ENCODE peak calls at places on chromosome 13, in ten cellular contexts. P is fibroblast of lung, N is colonic mucosa, S is uterus, O is pancreas, A is thoracic aorta, Z is GM23338, L is BE2C, J is IMR-90, F is lower lobe of right lung. B is an unnamed sample. For H3K27me3, the result is how much of the 10 kb centered on the place peaks cover.

GRCh38 chr13:84192125-84192524 is 309.9 kb upstream of the SLITRK1 start:
- DNase-seq in J (peak), O (no peak), Z (no peak), A (no peak), P (peak), F (no peak), N (no peak), S (no peak), L (no peak), B (peak)

GRCh38 chr13:79736356-79736755 is 255.4 kb downstream of the NDFIP2 start:
- DNase-seq in A (no peak), P (no peak), Z (no peak), F (no peak), L (no peak), O (no peak), J (no peak), N (no peak), S (no peak), B (no peak)

GRCh38 chr13:20921572-20921971 is 19.0 kb upstream of the XPO4 start:
- DNase-seq in J (no peak), O (no peak), A (no peak), Z (no peak), P (no peak), L (no peak), F (no peak), S (no peak), N (no peak), B (no peak)

GRCh38 chr13:63700366-63700765 is 2284.7 kb upstream of the PCDH20 start:
- DNase-seq in F (no peak), Z (no peak), A (no peak), N (no peak), J (no peak), L (peak), O (no peak), S (no peak), P (no peak), B (no peak)

GRCh38 chr13:27476943-27477681 is 26.7 kb upstream of the MTIF3 start:
- DNase-seq in L (no peak), A (no peak), F (no peak), S (no peak), Z (no peak), O (no peak), N (no peak), J (peak), P (peak), B (no peak)

GRCh38 chr13:42497798-42498197 is 76.2 kb upstream of the TNFSF11 start:
- DNase-seq in N (no peak), S (no peak), P (peak), F (no peak), J (peak), L (no peak), Z (no peak), A (no peak), O (no peak), B (peak)

GRCh38 chr13:32504876-32505275 is 33.7 kb downstream of the N4BP2L2 start:
- DNase-seq in O (no peak), Z (no peak), J (no peak), F (no peak), L (no peak), S (no peak), N (no peak), P (no peak), A (no peak), B (no peak)

GRCh38 chr13:84903391-84903790 is 895.8 kb downstream of the SLITRK6 start:
- DNase-seq in P (no peak), L (no peak), S (no peak), Z (no peak), N (no peak), F (no peak), A (no peak), O (no peak), J (no peak), B (no peak)

GRCh38 chr13:37198629-37199028 is 93.2 kb upstream of the CSNK1A1L start:
- DNase-seq in S (no peak), A (no peak), Z (peak), L (no peak), P (no peak), J (no peak), F (no peak), N (no peak), O (no peak), B (no peak)

GRCh38 chr13:59277106-59277505 is 886.6 kb downstream of the DIAPH3 start:
- DNase-seq in A (no peak), F (no peak), S (no peak), J (no peak), Z (no peak), L (peak), N (no peak), O (no peak), P (no peak), B (no peak)

DNA sequence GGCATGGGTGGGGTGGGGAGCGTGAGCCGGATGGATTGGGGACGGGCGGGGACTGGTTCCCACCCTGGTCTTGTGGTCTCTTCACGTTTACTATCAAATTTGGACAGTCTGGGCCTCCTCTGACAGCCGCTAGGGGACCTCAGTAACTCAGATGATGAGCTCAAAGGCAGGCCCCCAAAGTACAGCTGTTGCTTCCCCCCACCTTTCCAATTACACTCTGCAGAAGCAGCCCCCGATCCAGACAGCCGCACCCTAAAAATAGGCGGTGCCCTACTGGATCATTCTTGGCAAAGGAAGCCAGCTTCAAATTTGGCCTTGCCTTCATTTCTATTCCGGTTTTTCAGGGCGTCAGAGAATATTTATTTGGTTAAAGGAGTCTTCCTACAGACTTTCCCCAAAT is 1.9 kb upstream of the FOXO1 start:
- DNase-seq in F (no peak), P (peak), S (peak), J (no peak), O (no peak), A (no peak), N (peak), Z (peak), L (no peak), B (no peak)
- TF ChIP-seq CTCF in F (peak), P (peak), S (peak), J (peak), O (no peak), A (no peak), N (peak), Z (peak), L (no peak), B (peak)

GRCh38 chr13:44141725-44142539 is 231.7 kb upstream of the SERP2 start:
- DNase-seq in A (peak), F (peak), O (peak), J (peak), L (peak), S (peak), Z (peak), P (peak), N (peak), B (peak)
- H3K4me3 ChIP-seq in A (peak), F (peak), O (peak), J (peak), L (peak), S (peak), Z (peak), P (peak), N (peak), B (peak)

DNA sequence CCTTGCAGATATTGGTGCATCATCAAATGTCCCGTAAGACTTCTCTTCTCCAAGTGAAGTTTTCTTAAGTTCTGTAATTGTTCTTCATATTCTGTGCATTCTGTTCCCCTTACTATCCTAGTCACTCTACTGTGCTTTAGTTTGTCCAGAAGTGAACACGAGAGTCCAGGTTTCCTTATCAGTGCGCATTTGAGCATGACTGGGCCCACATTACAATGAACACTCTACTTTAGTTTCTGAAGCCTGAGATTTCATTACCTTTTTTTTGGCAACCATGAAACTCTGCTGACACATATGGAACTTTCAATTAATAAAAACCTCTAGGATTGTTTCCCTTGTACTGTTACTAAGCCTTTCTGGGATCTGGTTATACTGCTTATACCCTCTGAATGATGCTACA is 270.0 kb downstream of the KCNRG start:
- DNase-seq in P (no peak), N (no peak), A (no peak), J (no peak), L (no peak), Z (no peak), S (no peak), O (no peak), F (no peak), B (no peak)
- H3K27me3 ChIP-seq in P (under half), N (under half), A (under half), J (under half), L (under half), Z (under half), S (under half), O (under half), F (under half), B (under half)

GRCh38 chr13:98103942-98104880 is 38.7 kb upstream of the FARP1 start:
- DNase-seq in Z (peak), P (peak), F (no peak), O (no peak), S (no peak), A (no peak), N (no peak), J (peak), L (no peak), B (no peak)
- TF ChIP-seq CTCF in Z (peak), P (peak), F (no peak), O (no peak), S (no peak), A (no peak), N (no peak), J (peak), L (peak), B (peak)

GRCh38 chr13:98652721-98653470 is 76.0 kb upstream of the STK24 start:
- DNase-seq in P (no peak), N (no peak), Z (no peak), F (no peak), L (no peak), A (no peak), S (no peak), O (no peak), J (no peak), B (no peak)
- H3K4me3 ChIP-seq in P (no peak), N (no peak), Z (no peak), F (no peak), L (no peak), A (no peak), S (no peak), O (no peak), J (no peak), B (no peak)

GRCh38 chr13:91405240-91405639 is 6.8 kb downstream of the GPC5 start:
- DNase-seq in S (no peak), F (no peak), Z (no peak), N (no peak), O (no peak), L (no peak), A (no peak), J (no peak), P (no peak), B (no peak)
- H3K27me3 ChIP-seq in S (under half), F (under half), Z (under half), N (under half), O (under half), L (under half), A (under half), J (under half), P (under half), B (under half)

DNA sequence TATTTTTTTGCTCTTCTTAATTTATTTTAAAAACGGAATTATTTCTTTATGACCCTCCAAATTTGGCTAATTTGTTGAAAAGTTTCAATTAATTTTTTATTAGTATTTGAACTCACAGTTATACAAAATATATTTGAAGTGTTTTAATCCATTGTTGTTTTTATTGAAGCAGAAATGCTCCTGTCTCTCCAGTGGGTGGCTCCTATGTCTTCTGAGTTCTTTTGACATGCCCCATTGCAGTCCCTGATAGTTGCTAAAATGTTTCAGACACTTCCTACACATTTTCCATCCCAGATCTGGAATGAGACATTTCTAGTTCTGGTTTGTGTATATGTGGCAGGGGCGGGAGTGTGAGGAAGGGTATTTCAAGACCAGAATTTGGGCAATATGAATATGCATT is 579.4 kb upstream of the PRR20A start:
- DNase-seq in F (no peak), J (no peak), Z (peak), P (no peak), A (no peak), N (no peak), S (no peak), L (no peak), O (no peak), B (no peak)
- TF ChIP-seq CTCF in F (no peak), J (no peak), Z (peak), P (no peak), A (no peak), N (no peak), S (no peak), L (peak), O (no peak), B (no peak)